ENCODE peak calls at places on chromosomes 13 and 19, in five cellular contexts. I is K562, K is body of pancreas, Z is dorsolateral prefrontal cortex, A is IMR-90. O is an unnamed sample. For H3K27me3, the result is how much of the 10 kb centered on the place peaks cover.

GRCh38 chr19:3129112-3129511 is 6.7 kb upstream of the GNA15 start:
- DNase-seq in I (peak), K (peak), Z (no peak), A (peak), O (no peak)

GRCh38 chr13:31860002-31860401 is 120.7 kb downstream of the RXFP2 start:
- DNase-seq in I (no peak), K (no peak), Z (peak), A (no peak), O (peak)

GRCh38 chr19:55579766-55580621 is 654 bp downstream of the ZNF579 start:
- DNase-seq in I (peak), K (no peak), Z (no peak), A (peak), O (no peak)

GRCh38 chr19:49786432-49786831 is 19.6 kb downstream of the AP2A1 start:
- DNase-seq in I (no peak), K (no peak), Z (no peak), A (peak), O (no peak)

GRCh38 chr13:107962209-107962608 is 253.1 kb downstream of the LIG4 start:
- DNase-seq in I (no peak), K (no peak), Z (no peak), A (no peak), O (no peak)

GRCh38 chr13:30257433-30258099 is 49.8 kb downstream of the KATNAL1 start:
- DNase-seq in I (no peak), K (no peak), Z (peak), A (peak), O (no peak)

GRCh38 chr19:40244596-40244995 is 18.1 kb upstream of the CCNP start:
- DNase-seq in I (no peak), K (no peak), Z (no peak), A (no peak), O (no peak)

GRCh38 chr13:60329221-60329983 is 67.6 kb upstream of the TDRD3 start:
- DNase-seq in I (peak), K (peak), Z (no peak), A (peak), O (peak)

GRCh38 chr13:109904218-109904617 is 117.8 kb upstream of the IRS2 start:
- DNase-seq in I (peak), K (no peak), Z (no peak), A (no peak), O (peak)

GRCh38 chr19:44757057-44757734 is 8.7 kb downstream of the BCL3 start:
- DNase-seq in I (no peak), K (peak), Z (no peak), A (peak), O (peak)

GRCh38 chr19:3027981-3028304 is 1.1 kb downstream of the TLE2 start:
- DNase-seq in I (no peak), K (no peak), Z (no peak), A (no peak), O (no peak)

GRCh38 chr13:49040872-49041271 is 65.2 kb downstream of the FNDC3A start:
- DNase-seq in I (no peak), K (no peak), Z (no peak), A (no peak), O (no peak)

GRCh38 chr13:109869312-109870237 is 83.2 kb upstream of the IRS2 start:
- DNase-seq in I (peak), K (peak), Z (peak), A (peak), O (peak)

GRCh38 chr19:54430306-54431254 is 15.3 kb downstream of the TTYH1 start:
- DNase-seq in I (peak), K (peak), Z (no peak), A (no peak), O (peak)

GRCh38 chr19:47024502-47024901 is 4.9 kb downstream of the NPAS1 start:
- DNase-seq in I (no peak), K (no peak), Z (no peak), A (no peak), O (no peak)

GRCh38 chr13:46751811-46752635 is 44.9 kb downstream of the ESD start:
- DNase-seq in I (no peak), K (peak), Z (no peak), A (peak), O (no peak)

GRCh38 chr19:13055213-13056051 is 47.2 kb downstream of the LYL1 start:
- DNase-seq in I (no peak), K (peak), Z (no peak), A (peak), O (peak)

GRCh38 chr19:2478324-2478755 is 2.4 kb downstream of the GADD45B start:
- DNase-seq in I (no peak), K (peak), Z (no peak), A (peak), O (peak)

GRCh38 chr13:70732611-70733010 is 624.4 kb upstream of the KLHL1 start:
- DNase-seq in I (no peak), K (no peak), Z (no peak), A (no peak), O (no peak)

GRCh38 chr19:35639863-35640262 is 1.7 kb upstream of the ETV2 start:
- DNase-seq in I (no peak), K (no peak), Z (no peak), A (no peak), O (no peak)

GRCh38 chr19:6802336-6803035 is 30.0 kb downstream of the VAV1 start:
- DNase-seq in I (peak), K (peak), Z (peak), A (no peak), O (no peak)

GRCh38 chr13:30026093-30026492 is 175.7 kb upstream of the UBL3 start:
- DNase-seq in I (no peak), K (no peak), Z (no peak), A (peak), O (no peak)

GRCh38 chr19:53008061-53008778 is 5.5 kb upstream of the ERVV-1 start:
- DNase-seq in I (no peak), K (no peak), Z (no peak), A (no peak), O (no peak)

GRCh38 chr13:78238911-78239310 is 320.3 kb upstream of the EDNRB start:
- DNase-seq in I (no peak), K (no peak), Z (no peak), A (no peak), O (no peak)

GRCh38 chr13:109787135-109787954 is 962 bp upstream of the IRS2 start:
- DNase-seq in I (peak), K (peak), Z (no peak), A (peak), O (peak)

GRCh38 chr13:51793570-51794273 is 10.2 kb downstream of the DHRS12 start:
- DNase-seq in I (peak), K (peak), Z (no peak), A (peak), O (no peak)

GRCh38 chr19:7978196-7978825 is 27.1 kb downstream of the ELAVL1 start:
- DNase-seq in I (no peak), K (no peak), Z (no peak), A (peak), O (no peak)

GRCh38 chr19:18733196-18733647 is 49.7 kb downstream of the CRTC1 start:
- DNase-seq in I (no peak), K (peak), Z (no peak), A (peak), O (peak)

GRCh38 chr13:34358811-34359513 is 541.0 kb downstream of the RFC3 start:
- DNase-seq in I (no peak), K (peak), Z (no peak), A (peak), O (no peak)

GRCh38 chr13:39347926-39348901 is 254.8 kb downstream of the LHFPL6 start:
- DNase-seq in I (no peak), K (no peak), Z (peak), A (no peak), O (no peak)

GRCh38 chr19:18604820-18605159 is 1.8 kb downstream of the CRLF1 start:
- DNase-seq in I (no peak), K (no peak), Z (no peak), A (no peak), O (no peak)

GRCh38 chr13:79491715-79492114 is 10.8 kb downstream of the NDFIP2 start:
- DNase-seq in I (no peak), K (no peak), Z (no peak), A (peak), O (no peak)

GRCh38 chr13:70080030-70080429 is 27.6 kb upstream of the ATXN8OS start:
- DNase-seq in I (no peak), K (no peak), Z (no peak), A (no peak), O (peak)

GRCh38 chr19:46181386-46181774 is 33.3 kb downstream of the IGFL2 start:
- DNase-seq in I (no peak), K (no peak), Z (no peak), A (peak), O (no peak)

GRCh38 chr13:42272115-42272756 is at the start of gene AKAP11:
- DNase-seq in I (peak), K (peak), Z (peak), A (peak), O (peak)

GRCh38 chr19:15280915-15281683 is 48.9 kb upstream of the EPHX3 start:
- DNase-seq in I (peak), K (peak), Z (peak), A (peak), O (peak)

GRCh38 chr13:57640582-57640981 is 9.0 kb downstream of the PCDH17 start:
- DNase-seq in I (no peak), K (no peak), Z (no peak), A (no peak), O (no peak)

DNA sequence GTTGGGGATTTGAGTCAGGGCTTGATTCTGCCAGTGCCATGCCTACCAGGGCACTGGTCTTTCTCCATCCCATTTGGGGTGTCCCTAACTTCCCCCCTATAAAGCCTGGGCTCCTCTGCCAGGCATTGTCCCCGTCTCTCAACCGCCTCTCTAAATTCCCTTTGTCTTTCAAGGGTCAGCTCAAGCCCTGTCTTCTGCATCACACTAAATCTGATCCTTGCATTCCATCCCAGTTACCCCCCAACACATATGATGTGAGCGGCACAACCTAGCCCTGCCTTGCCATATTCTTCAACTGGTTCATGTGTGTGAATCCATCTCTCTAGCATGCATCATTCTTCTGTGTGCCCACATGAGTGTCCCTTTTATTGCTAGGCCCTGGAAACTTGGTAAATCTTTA is 480.9 kb downstream of the ZNF536 start:
- DNase-seq in I (no peak), K (no peak), Z (no peak), A (no peak), O (no peak)
- H3K27me3 ChIP-seq in I (under half), K (under half), Z (under half), A (under half), O (under half)

GRCh38 chr13:99991013-99991805 is 9.6 kb downstream of the ZIC2 start:
- DNase-seq in I (no peak), K (no peak), Z (no peak), A (no peak), O (no peak)
- H3K4me3 ChIP-seq in I (no peak), K (no peak), Z (no peak), A (no peak), O (no peak)

GRCh38 chr13:27824121-27824520 is 31.8 kb downstream of the GSX1 start:
- DNase-seq in I (no peak), K (no peak), Z (no peak), A (no peak), O (no peak)
- H3K27me3 ChIP-seq in I (under half), K (under half), Z (half or more), A (under half), O (half or more)

GRCh38 chr19:5288347-5288739 is 52.3 kb downstream of the PTPRS start:
- DNase-seq in I (no peak), K (no peak), Z (no peak), A (no peak), O (no peak)
- H3K4me3 ChIP-seq in I (no peak), K (no peak), Z (no peak), A (no peak), O (no peak)

O was measured in BE2C.